ENCODE peak calls at places on chromosomes 6 and 20, in six cellular contexts. W is activated gamma-delta T cell; J is neural crest cell; X is NCI-H524 treated with DMSO at 0.1 percent for 48 hours; V is activated CD4-positive, CD25-positive, alpha-beta regulatory T cell; H is omental fat pad. U is an unnamed sample.

GRCh38 chr6:33313105-33313708 is 671 bp downstream of the TAPBP start:
- DNase-seq in V (no peak), X (no peak), W (no peak), J (no peak), H (no peak), U (no peak)

GRCh38 chr6:170516783-170517616 is 36.1 kb downstream of the PSMB1 start:
- DNase-seq in W (no peak), X (peak), V (no peak), J (peak), H (no peak), U (no peak)

GRCh38 chr20:60113771-60114170 is 155.5 kb downstream of the CDH26 start:
- DNase-seq in W (no peak), H (no peak), J (no peak), X (peak), V (no peak), U (no peak)

GRCh38 chr20:20666359-20666758 is 46.1 kb downstream of the RALGAPA2 start:
- DNase-seq in X (no peak), W (no peak), H (no peak), V (no peak), J (no peak), U (no peak)

GRCh38 chr20:21518292-21518991 is 4.6 kb upstream of the NKX2-2 start:
- DNase-seq in W (no peak), H (no peak), J (no peak), V (no peak), X (no peak), U (no peak)

GRCh38 chr6:144547409-144547808 is 262.3 kb downstream of the UTRN start:
- DNase-seq in X (no peak), H (no peak), J (no peak), V (no peak), W (no peak), U (no peak)

GRCh38 chr20:35166242-35166830 is 5.5 kb upstream of the PROCR start:
- DNase-seq in H (no peak), V (no peak), J (no peak), W (no peak), X (no peak), U (no peak)

GRCh38 chr6:114421219-114421618 is 78.4 kb upstream of the HS3ST5 start:
- DNase-seq in X (no peak), J (no peak), W (no peak), H (no peak), V (no peak), U (no peak)

GRCh38 chr20:24722586-24722985 is 226.5 kb upstream of the CST7 start:
- DNase-seq in J (no peak), X (peak), H (no peak), V (no peak), W (no peak), U (no peak)

GRCh38 chr20:35285806-35286076 is 1.2 kb upstream of the EIF6 start:
- DNase-seq in J (no peak), H (no peak), W (no peak), X (no peak), V (no peak), U (no peak)

GRCh38 chr6:136889271-136890193 is 32.6 kb upstream of the SLC35D3 start:
- DNase-seq in J (no peak), W (no peak), V (no peak), H (no peak), X (no peak), U (no peak)

GRCh38 chr6:130775421-130776012 is 51.7 kb upstream of the SMLR1 start:
- DNase-seq in W (no peak), X (no peak), H (no peak), J (no peak), V (no peak), U (no peak)

GRCh38 chr6:129032602-129033001 is 149.7 kb downstream of the LAMA2 start:
- DNase-seq in H (no peak), J (no peak), V (no peak), W (no peak), X (no peak), U (no peak)

GRCh38 chr20:47389867-47390347 is 33.4 kb upstream of the ZMYND8 start:
- DNase-seq in J (no peak), X (no peak), H (no peak), V (no peak), W (no peak), U (no peak)